ENCODE peak calls at places on chromosome 14, in ten cellular contexts. M is NCI-H510A treated with DMSO at 0.1 percent for 48 hours, E is heart left ventricle, V is Right ventricle myocardium superior, O is non-pigmented ciliary epithelial cell, I is NCI-H82, Q is endothelial cell, Z is NCI-H2081, D is NCI-H345, L is IMR-90. B is an unnamed sample.

GRCh38 chr14:65238456-65238855 is 136.1 kb upstream of the MAX start:
- DNase-seq in M (no peak), E (no peak), V (no peak), O (peak), I (no peak), Q (no peak), Z (no peak), D (no peak), L (peak), B (no peak)

GRCh38 chr14:104882991-104883660 is 18.1 kb downstream of the CEP170B start:
- DNase-seq in M (no peak), E (no peak), V (peak), O (no peak), I (no peak), Q (no peak), Z (no peak), D (no peak), L (no peak), B (peak)

GRCh38 chr14:72049462-72049861 is 117.2 kb downstream of the RGS6 start:
- DNase-seq in M (peak), E (no peak), V (no peak), O (no peak), I (no peak), Q (no peak), Z (no peak), D (peak), L (no peak), B (no peak)

GRCh38 chr14:53148612-53149202 is 4.4 kb downstream of the DDHD1 start:
- DNase-seq in M (no peak), E (no peak), V (no peak), O (no peak), I (no peak), Q (no peak), Z (no peak), D (no peak), L (no peak), B (no peak)

GRCh38 chr14:91159182-91159581 is 45.3 kb downstream of the DGLUCY start:
- DNase-seq in M (no peak), E (no peak), V (no peak), O (no peak), I (no peak), Q (no peak), Z (no peak), D (no peak), L (no peak), B (no peak)

GRCh38 chr14:33016611-33017010 is 77.9 kb downstream of the NPAS3 start:
- DNase-seq in M (no peak), E (no peak), V (no peak), O (no peak), I (no peak), Q (no peak), Z (no peak), D (no peak), L (no peak), B (no peak)

GRCh38 chr14:61568572-61569011 is 126.7 kb upstream of the HIF1A start:
- DNase-seq in M (peak), E (no peak), V (peak), O (no peak), I (no peak), Q (peak), Z (no peak), D (peak), L (no peak), B (peak)

GRCh38 chr14:68231832-68232642 is 412.5 kb downstream of the RAD51B start:
- DNase-seq in M (no peak), E (no peak), V (no peak), O (no peak), I (no peak), Q (no peak), Z (no peak), D (no peak), L (peak), B (no peak)

GRCh38 chr14:58098507-58098906 is 53.5 kb downstream of the ARMH4 start:
- DNase-seq in M (peak), E (peak), V (no peak), O (no peak), I (no peak), Q (peak), Z (peak), D (peak), L (no peak), B (no peak)

GRCh38 chr14:104595911-104596450 is 8.6 kb downstream of the TMEM179 start:
- DNase-seq in M (no peak), E (no peak), V (peak), O (no peak), I (no peak), Q (no peak), Z (no peak), D (no peak), L (no peak), B (no peak)

GRCh38 chr14:58866386-58866785 is 228.6 kb downstream of the DACT1 start:
- DNase-seq in M (no peak), E (no peak), V (no peak), O (no peak), I (no peak), Q (no peak), Z (no peak), D (no peak), L (no peak), B (no peak)

GRCh38 chr14:75200451-75200850 is 24.0 kb upstream of the TMED10 start:
- DNase-seq in M (peak), E (no peak), V (no peak), O (no peak), I (no peak), Q (no peak), Z (peak), D (peak), L (no peak), B (no peak)

GRCh38 chr14:74616507-74616906 is 4.5 kb upstream of the LTBP2 start:
- DNase-seq in M (no peak), E (no peak), V (no peak), O (no peak), I (peak), Q (no peak), Z (no peak), D (no peak), L (peak), B (no peak)

GRCh38 chr14:65228436-65228835 is 126.1 kb upstream of the MAX start:
- DNase-seq in M (no peak), E (no peak), V (no peak), O (no peak), I (no peak), Q (no peak), Z (no peak), D (no peak), L (no peak), B (no peak)

GRCh38 chr14:23093993-23094665 is 807 bp downstream of the ACIN1 start:
- DNase-seq in M (no peak), E (no peak), V (no peak), O (no peak), I (no peak), Q (peak), Z (no peak), D (no peak), L (no peak), B (no peak)

GRCh38 chr14:102297436-102298170 is 7.4 kb downstream of the MOK start:
- DNase-seq in M (no peak), E (no peak), V (no peak), O (no peak), I (no peak), Q (no peak), Z (no peak), D (no peak), L (no peak), B (no peak)

GRCh38 chr14:34474187-34474679 is 12.2 kb upstream of the SPTSSA start:
- DNase-seq in M (no peak), E (no peak), V (no peak), O (no peak), I (peak), Q (no peak), Z (no peak), D (no peak), L (no peak), B (no peak)

GRCh38 chr14:39827901-39828655 is 395.8 kb upstream of the FBXO33 start:
- DNase-seq in M (no peak), E (no peak), V (no peak), O (no peak), I (no peak), Q (no peak), Z (no peak), D (no peak), L (no peak), B (no peak)

GRCh38 chr14:68979021-68979721 is at the start of gene ACTN1:
- DNase-seq in M (peak), E (peak), V (peak), O (peak), I (peak), Q (peak), Z (peak), D (peak), L (peak), B (peak)

B was measured in right cardiac atrium.